ENCODE peak calls at places on chromosome 17, in six cellular contexts. Z, Q, H, V, P and E are unnamed samples.

GRCh38 chr17:3804503-3804931 is 3.5 kb upstream of the ITGAE start:
- DNase-seq in V (no peak), Z (no peak), Q (no peak), H (no peak), P (no peak), E (peak; percentile 88)

GRCh38 chr17:47270946-47271705 is 17.5 kb downstream of the ITGB3 start:
- DNase-seq in H (no peak), Z (no peak), P (no peak), Q (no peak), V (no peak), E (no peak)

GRCh38 chr17:79298801-79299200 is 224.2 kb downstream of the ENGASE start:
- DNase-seq in Q (no peak), Z (no peak), P (no peak), H (no peak), V (no peak), E (no peak)

GRCh38 chr17:8121531-8122390 is 2.1 kb downstream of the HES7 start:
- DNase-seq in P (peak; percentile 91), Q (peak; percentile 82), Z (no peak), H (peak; percentile 82), V (no peak), E (peak; percentile 87)

GRCh38 chr17:76397687-76398522 is 13.5 kb downstream of the SPHK1 start:
- DNase-seq in Q (peak; percentile 92), H (peak; percentile 93), Z (peak; percentile 75), V (peak; percentile 87), P (peak; percentile 94), E (peak; percentile 98)

GRCh38 chr17:53924530-53925455 is 102.1 kb downstream of the KIF2B start:
- DNase-seq in V (no peak), P (peak; percentile 36), H (no peak), Q (no peak), Z (no peak), E (no peak)

GRCh38 chr17:51948128-51948527 is 210.4 kb downstream of the CA10 start:
- DNase-seq in H (no peak), V (no peak), Z (no peak), P (no peak), Q (no peak), E (no peak)

GRCh38 chr17:75654176-75654575 is 12.8 kb downstream of the RECQL5 start:
- DNase-seq in Q (peak; percentile 3), V (no peak), H (no peak), Z (no peak), P (no peak), E (no peak)

GRCh38 chr17:44353656-44354331 is 8.7 kb downstream of the GRN start:
- DNase-seq in Z (no peak), V (no peak), Q (peak; percentile 68), P (peak; percentile 64), H (no peak), E (peak; percentile 95)

GRCh38 chr17:82072827-82073226 is 7.2 kb upstream of the DUS1L start:
- DNase-seq in P (no peak), H (no peak), Z (no peak), Q (no peak), V (no peak), E (no peak)

GRCh38 chr17:7064248-7064647 is 15.8 kb downstream of the CLEC10A start:
- DNase-seq in H (no peak), Z (no peak), V (no peak), Q (no peak), P (no peak), E (no peak)

GRCh38 chr17:57480438-57481196 is 224.3 kb downstream of the MSI2 start:
- DNase-seq in Z (no peak), H (no peak), Q (no peak), V (no peak), P (no peak), E (no peak)

GRCh38 chr17:57856792-57857620 is 7.2 kb upstream of the MRPS23 start:
- DNase-seq in Z (no peak), Q (no peak), P (no peak), H (no peak), V (no peak), E (no peak)

GRCh38 chr17:72969293-72969692 is 123.2 kb downstream of the SLC39A11 start:
- DNase-seq in H (no peak), Z (no peak), P (no peak), V (no peak), Q (no peak), E (no peak)

GRCh38 chr17:60423865-60424264 is 1.6 kb downstream of the CHCT1 start:
- DNase-seq in Q (no peak), P (no peak), V (no peak), H (no peak), Z (no peak), E (no peak)

GRCh38 chr17:79053251-79053925 is 21.2 kb upstream of the ENGASE start:
- DNase-seq in Z (no peak), Q (no peak), P (no peak), H (no peak), V (peak; percentile 18), E (peak; percentile 78)

GRCh38 chr17:44842748-44843147 is 4.9 kb upstream of the HIGD1B start:
- DNase-seq in Z (no peak), V (no peak), P (peak; percentile 68), Q (no peak), H (no peak), E (peak; percentile 35)

GRCh38 chr17:45702666-45703266 is 81.4 kb upstream of the CRHR1 start:
- DNase-seq in V (no peak), H (peak; percentile 11), Q (no peak), Z (no peak), P (peak; percentile 78), E (no peak)

GRCh38 chr17:74646231-74646630 is 22.7 kb upstream of the CD300E start:
- DNase-seq in H (no peak), V (no peak), Q (no peak), P (peak; percentile 68), Z (no peak), E (no peak)

GRCh38 chr17:69523252-69523861 is 108.9 kb downstream of the MAP2K6 start:
- DNase-seq in Q (no peak), V (no peak), P (peak; percentile 85), H (peak; percentile 32), Z (no peak), E (no peak)

GRCh38 chr17:12536472-12536871 is 129.2 kb upstream of the MYOCD start:
- DNase-seq in V (no peak), H (no peak), Z (no peak), Q (no peak), P (no peak), E (no peak)

GRCh38 chr17:7854078-7854777 is 638 bp upstream of the TMEM88 start:
- DNase-seq in Q (peak; percentile 54), V (no peak), P (no peak), Z (no peak), H (no peak), E (no peak)

GRCh38 chr17:74749262-74750038 is 1.0 kb downstream of the NHERF1 start:
- DNase-seq in V (no peak), Q (no peak), H (peak; percentile 58), P (peak; percentile 52), Z (no peak), E (peak; percentile 94)

GRCh38 chr17:560379-560935 is 154.2 kb downstream of the VPS53 start:
- DNase-seq in H (no peak), Q (no peak), P (no peak), Z (no peak), V (no peak), E (peak; percentile 79)

GRCh38 chr17:77553459-77554066 is 404.9 kb upstream of the TNRC6C start:
- DNase-seq in Z (no peak), H (no peak), P (no peak), V (no peak), Q (no peak), E (no peak)
- H3K4me1 ChIP-seq in Z (no peaks in the 10 kb centered on the region), H (no peaks in the 10 kb centered on the region), P (no peaks in the 10 kb centered on the region), V (no peaks in the 10 kb centered on the region), Q (no peaks in the 10 kb centered on the region), E (no peaks in the 10 kb centered on the region)

GRCh38 chr17:37816951-37817350 is 72.1 kb upstream of the HNF1B start:
- DNase-seq in V (no peak), P (peak; percentile 34), Z (no peak), Q (no peak), H (no peak), E (no peak)

GRCh38 chr17:37824534-37825485 is 80.0 kb upstream of the HNF1B start:
- DNase-seq in Q (no peak), V (no peak), H (no peak), Z (no peak), P (peak; percentile 44), E (peak; percentile 80)

GRCh38 chr17:37818689-37819088 is 73.8 kb upstream of the HNF1B start:
- DNase-seq in H (no peak), P (no peak), Z (no peak), V (peak; percentile 69), Q (no peak), E (no peak)

GRCh38 chr17:37820313-37821024 is 75.6 kb upstream of the HNF1B start:
- DNase-seq in P (no peak), Z (no peak), V (no peak), Q (no peak), H (no peak), E (no peak)

GRCh38 chr17:37821025-37821713 is 76.3 kb upstream of the HNF1B start:
- DNase-seq in Q (no peak), Z (no peak), P (no peak), H (no peak), V (no peak), E (no peak)
- H3K4me1 ChIP-seq in Q (no peaks in the 10 kb centered on the region), Z (no peaks in the 10 kb centered on the region), P (no peaks in the 10 kb centered on the region), H (no peaks in the 10 kb centered on the region), V (no peaks in the 10 kb centered on the region), E (peaks cover 7% of the 10 kb centered on the region)

GRCh38 chr17:80396680-80397387 is 18.1 kb upstream of the ENDOV start:
- DNase-seq in V (no peak), Q (no peak), Z (no peak), H (no peak), P (no peak), E (no peak)

GRCh38 chr17:80395402-80396151 is 19.4 kb upstream of the ENDOV start:
- DNase-seq in V (no peak), H (no peak), Z (no peak), Q (no peak), P (peak; percentile 54), E (no peak)

GRCh38 chr17:80393491-80393890 is 21.5 kb upstream of the ENDOV start:
- DNase-seq in Q (no peak), Z (no peak), P (no peak), H (no peak), V (no peak), E (no peak)

GRCh38 chr17:80393961-80394360 is 21.0 kb upstream of the ENDOV start:
- DNase-seq in H (no peak), Z (no peak), V (no peak), Q (no peak), P (no peak), E (peak; percentile 23)

DNA sequence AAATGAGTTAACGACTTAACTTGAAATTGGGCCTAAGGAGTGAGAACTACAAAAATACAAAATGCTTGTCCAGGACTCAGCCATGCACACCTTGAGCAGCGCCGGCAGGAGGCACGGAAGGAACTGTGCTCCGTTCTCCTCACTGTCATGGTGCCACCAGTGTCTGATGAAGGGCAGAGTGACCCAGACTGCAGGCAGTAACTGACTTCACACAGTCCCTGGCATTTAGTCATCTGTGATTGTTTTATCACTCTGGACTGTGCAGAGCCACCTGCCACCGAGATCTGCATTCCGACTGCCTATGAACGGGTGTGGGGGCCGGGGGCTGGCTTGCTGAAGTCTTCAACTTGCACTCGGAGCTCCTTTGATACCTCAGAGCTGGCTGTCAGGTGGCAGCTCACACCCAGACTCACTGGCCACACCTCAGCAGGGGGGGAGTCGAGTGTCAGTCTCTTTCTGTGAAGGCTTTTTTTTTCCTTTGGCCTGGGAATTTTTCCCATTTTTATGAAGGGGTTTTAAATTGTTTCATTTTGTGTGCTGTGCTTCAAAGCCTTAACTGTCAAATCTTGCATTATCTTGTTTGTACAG is 20.2 kb upstream of the ENDOV start:
- DNase-seq in Q (no peak), P (no peak), Z (no peak), V (no peak), H (no peak), E (peak; percentile 27)
- H3K4me1 ChIP-seq in Q (no peaks in the 10 kb centered on the region), P (no peaks in the 10 kb centered on the region), Z (no peaks in the 10 kb centered on the region), V (no peaks in the 10 kb centered on the region), H (no peaks in the 10 kb centered on the region), E (no peaks in the 10 kb centered on the region)

GRCh38 chr17:17206913-17207368 is 808 bp upstream of the PLD6 start:
- DNase-seq in Z (no peak), P (no peak), H (no peak), V (no peak), Q (no peak), E (peak; percentile 88)
- H3K4me1 ChIP-seq in Z (peaks cover 23% of the 10 kb centered on the region), P (no peaks in the 10 kb centered on the region), H (peaks cover 23% of the 10 kb centered on the region), V (peaks cover 14% of the 10 kb centered on the region), Q (peaks cover 19% of the 10 kb centered on the region), E (peaks cover 32% of the 10 kb centered on the region)